ENCODE peak calls at places on chromosomes 16 and 17, in four cellular contexts. One of them, this sample, is unnamed.

GRCh38 chr16:73171901-73172619 is 124.1 kb upstream of the ZFHX3 start:
- DNase-seq in HepG2: no peak
- DNase-seq in HEK293T: no peak
- DNase-seq in K562: no peak
- DNase-seq in this sample: no peak

GRCh38 chr17:77916771-77917481 is 41.6 kb upstream of the TNRC6C start:
- DNase-seq in K562: no peak
- DNase-seq in HEK293T: no peak
- DNase-seq in HepG2: no peak
- DNase-seq in this sample: no peak

GRCh38 chr16:5870886-5871715 is 773.5 kb upstream of the EEF2KMT start:
- DNase-seq in K562: no peak
- DNase-seq in HEK293T: no peak
- DNase-seq in HepG2: no peak
- DNase-seq in this sample: no peak

GRCh38 chr17:46013502-46014165 is 14.6 kb downstream of the STH start:
- DNase-seq in HEK293T: no peak
- DNase-seq in K562: no peak
- DNase-seq in HepG2: peak; percentile 82
- DNase-seq in this sample: no peak

GRCh38 chr16:14179116-14179515 is 108.0 kb downstream of the MRTFB start:
- DNase-seq in HEK293T: no peak
- DNase-seq in HepG2: no peak
- DNase-seq in K562: no peak
- DNase-seq in this sample: no peak

GRCh38 chr16:6918661-6919060 is 414.0 kb upstream of the RBFOX1 start:
- DNase-seq in HepG2: no peak
- DNase-seq in HEK293T: no peak
- DNase-seq in K562: no peak
- DNase-seq in this sample: no peak

GRCh38 chr16:89720859-89721643 is at the start of the genes VPS9D1 and ZNF276:
- DNase-seq in HepG2: peak; percentile 65
- DNase-seq in HEK293T: peak; percentile 74
- DNase-seq in K562: peak; percentile 82
- DNase-seq in this sample: peak; percentile 82

GRCh38 chr17:65564793-65565192 is 3.3 kb upstream of the AXIN2 start:
- DNase-seq in HEK293T: no peak
- DNase-seq in HepG2: peak; percentile 83
- DNase-seq in K562: no peak
- DNase-seq in this sample: no peak

GRCh38 chr17:57313276-57313835 is 57.0 kb downstream of the MSI2 start:
- DNase-seq in K562: no peak
- DNase-seq in HEK293T: no peak
- DNase-seq in HepG2: no peak
- DNase-seq in this sample: no peak

GRCh38 chr17:80265205-80266068 is 4.8 kb downstream of the RNF213 start:
- DNase-seq in HepG2: no peak
- DNase-seq in HEK293T: no peak
- DNase-seq in K562: no peak
- DNase-seq in this sample: no peak

GRCh38 chr17:57356722-57357391 is 100.5 kb downstream of the MSI2 start:
- DNase-seq in HepG2: no peak
- DNase-seq in K562: no peak
- DNase-seq in HEK293T: no peak
- DNase-seq in this sample: no peak

GRCh38 chr17:19424934-19425868 is 14.2 kb downstream of the RNF112 start:
- DNase-seq in HepG2: no peak
- DNase-seq in K562: no peak
- DNase-seq in HEK293T: no peak
- DNase-seq in this sample: no peak

GRCh38 chr16:53041196-53041977 is 11.3 kb downstream of the CHD9NB start:
- DNase-seq in HepG2: peak; percentile 39
- DNase-seq in K562: no peak
- DNase-seq in HEK293T: no peak
- DNase-seq in this sample: peak; percentile 31

GRCh38 chr17:68972119-68972704 is 17.0 kb upstream of the ABCA8 start:
- DNase-seq in HEK293T: peak; percentile 31
- DNase-seq in HepG2: peak; percentile 43
- DNase-seq in K562: no peak
- DNase-seq in this sample: no peak

GRCh38 chr17:17834974-17835373 is 1.8 kb downstream of the SREBF1 start:
- DNase-seq in HepG2: no peak
- DNase-seq in K562: no peak
- DNase-seq in HEK293T: no peak
- DNase-seq in this sample: no peak

GRCh38 chr17:67624886-67625656 is 92.7 kb upstream of the NOL11 start:
- DNase-seq in HepG2: no peak
- DNase-seq in HEK293T: no peak
- DNase-seq in K562: no peak
- DNase-seq in this sample: no peak

GRCh38 chr17:45980855-45981254 is 18.2 kb upstream of the STH start:
- DNase-seq in K562: no peak
- DNase-seq in HEK293T: no peak
- DNase-seq in HepG2: no peak
- DNase-seq in this sample: no peak

GRCh38 chr17:37043201-37043600 is 94.4 kb downstream of the AATF start:
- DNase-seq in HEK293T: no peak
- DNase-seq in HepG2: peak; percentile 80
- DNase-seq in K562: no peak
- DNase-seq in this sample: no peak

DNA sequence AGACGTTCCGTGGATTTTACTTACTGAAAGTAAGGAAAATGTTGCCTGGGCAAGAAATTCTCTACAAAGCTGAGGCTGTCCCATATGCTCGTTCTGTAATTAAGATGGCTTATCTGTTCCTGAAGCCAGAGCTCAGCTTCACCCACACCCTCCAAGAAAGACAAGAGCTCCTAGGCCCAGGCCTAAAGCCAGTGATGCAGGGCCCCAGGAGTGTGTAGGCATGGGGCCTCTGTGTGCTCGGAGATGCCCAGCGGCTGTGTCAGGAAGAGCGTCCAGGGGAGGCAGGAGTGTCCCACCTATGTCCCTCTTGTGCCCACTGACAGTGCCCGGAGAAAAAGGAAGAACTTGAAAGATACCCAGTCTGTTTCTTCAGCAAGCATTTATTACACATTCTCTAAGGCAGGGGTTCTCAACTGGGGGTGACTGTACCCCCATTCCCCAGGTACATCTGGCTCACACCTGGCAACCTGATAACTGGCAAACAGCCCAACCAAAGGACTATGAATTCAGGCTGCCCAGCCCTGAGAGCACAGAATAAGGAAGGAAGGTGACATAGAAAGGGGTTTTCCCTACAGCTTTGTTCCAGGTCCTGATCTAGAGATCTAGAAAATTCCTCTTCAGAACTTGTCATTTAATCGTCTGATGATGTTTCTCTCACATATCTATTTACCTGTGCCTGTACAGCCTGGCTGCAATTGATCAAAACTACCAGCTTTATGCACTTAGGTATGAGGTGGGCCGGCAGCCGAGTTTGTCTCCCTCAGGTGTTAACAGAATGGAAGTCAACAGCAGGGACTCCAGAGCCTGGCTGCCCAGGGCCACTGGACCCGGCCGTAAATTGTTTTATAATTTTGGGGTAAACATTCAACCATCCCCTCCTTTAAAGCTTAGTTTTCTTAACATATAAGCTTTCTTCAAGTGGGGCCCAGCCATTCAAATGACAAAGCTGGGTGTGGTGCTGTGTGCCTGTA is 12.0 kb downstream of the SNN start:
- DNase-seq in HepG2: no peak
- DNase-seq in K562: no peak
- DNase-seq in HEK293T: no peak
- DNase-seq in this sample: no peak
- TF ChIP-seq ELF4 in HepG2: no peak
- TF ChIP-seq ELF4 in K562: no peak
- TF ChIP-seq ELF4 in HEK293T: no peak
- TF ChIP-seq ELF4 in this sample: no peak

DNA sequence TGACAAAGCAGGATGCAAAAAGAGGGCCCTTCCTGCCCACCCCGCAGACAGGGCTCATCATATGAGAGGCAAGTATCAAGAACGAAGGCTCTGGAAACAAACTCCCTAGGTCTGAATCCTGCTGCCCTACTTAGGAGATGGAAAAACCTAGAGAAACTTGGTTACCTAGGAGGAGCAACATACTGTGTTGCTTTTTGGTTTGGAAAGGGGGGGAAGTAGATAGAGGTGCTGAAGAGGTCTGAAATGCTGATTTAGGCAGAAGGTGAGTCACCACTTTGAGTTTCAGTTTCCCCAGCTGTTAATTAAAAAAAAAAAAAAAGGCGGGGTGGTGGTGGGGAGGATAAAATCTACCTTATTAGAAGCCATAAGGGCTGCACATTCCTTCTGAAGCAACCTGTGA is 1.5 kb downstream of the N4BP1 start:
- DNase-seq in HepG2: no peak
- DNase-seq in K562: no peak
- DNase-seq in HEK293T: no peak
- DNase-seq in this sample: no peak
- TF ChIP-seq ELF4 in HepG2: no peak
- TF ChIP-seq ELF4 in K562: no peak
- TF ChIP-seq ELF4 in HEK293T: no peak
- TF ChIP-seq ELF4 in this sample: no peak

DNA sequence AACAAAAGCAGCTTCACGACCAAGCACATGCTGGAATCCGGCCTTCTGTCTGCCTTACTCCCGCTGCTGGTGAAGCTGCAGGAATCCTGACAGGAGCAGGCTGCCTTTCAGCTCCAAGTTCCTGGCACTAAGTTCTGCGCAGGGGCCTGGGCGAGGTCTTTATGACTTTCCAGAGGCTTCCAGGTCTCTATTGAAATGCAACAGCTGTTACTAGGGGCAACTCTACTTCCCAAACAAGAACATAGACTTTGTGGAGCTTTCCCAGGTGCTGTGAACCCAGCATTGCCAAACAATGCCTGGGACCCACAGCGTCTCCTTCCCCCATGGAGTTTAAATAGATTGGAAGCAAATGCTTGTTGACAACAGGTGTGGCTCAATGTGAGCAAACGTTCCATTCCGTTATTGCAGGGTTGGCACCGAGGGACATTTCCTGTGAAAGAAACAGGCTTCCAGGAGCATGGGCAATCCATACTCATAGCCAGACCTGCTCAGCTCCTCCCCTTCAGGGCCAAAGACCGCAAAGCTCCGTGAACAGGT is 156.0 kb downstream of the CDH13 start:
- DNase-seq in HEK293T: no peak
- DNase-seq in HepG2: no peak
- DNase-seq in K562: no peak
- DNase-seq in this sample: peak; percentile 36
- TF ChIP-seq ELF4 in HEK293T: no peak
- TF ChIP-seq ELF4 in HepG2: no peak
- TF ChIP-seq ELF4 in K562: no peak
- TF ChIP-seq ELF4 in this sample: no peak

GRCh38 chr16:29900102-29900887 is at the start of gene ASPHD1:
- DNase-seq in K562: no peak
- DNase-seq in HepG2: peak; percentile 86
- DNase-seq in HEK293T: peak; percentile 92
- DNase-seq in this sample: peak; percentile 86
- TF ChIP-seq ELF4 in K562: peak; percentile 58
- TF ChIP-seq ELF4 in HepG2: no peak
- TF ChIP-seq ELF4 in HEK293T: no peak
- TF ChIP-seq ELF4 in this sample: no peak